ENCODE peak calls at places on chromosome 6, in seven cellular contexts. P is H1, N is HepG2, R is HCT116, B is K562, Q is SK-N-SH, X is GM12878. T is an unnamed sample. For H3K4me1, the result is how much of the 10 kb centered on the place peaks cover.

GRCh38 chr6:143007626-143008025 is 53.1 kb upstream of the AIG1 start:
- DNase-seq in N (no peak), B (no peak), Q (peak), X (no peak), R (no peak), P (no peak), T (no peak)

GRCh38 chr6:109372070-109372585 is 10.1 kb downstream of the CD164 start:
- DNase-seq in N (no peak), P (no peak), R (no peak), B (no peak), Q (no peak), X (no peak), T (no peak)

GRCh38 chr6:15096894-15097837 is 148.7 kb upstream of the JARID2 start:
- DNase-seq in R (no peak), P (no peak), N (no peak), B (peak), Q (no peak), X (no peak), T (no peak)

GRCh38 chr6:132797975-132798819 is at the start of gene SLC18B1:
- DNase-seq in P (peak), N (peak), Q (peak), R (no peak), B (peak), X (no peak), T (no peak)

GRCh38 chr6:44712353-44713147 is 325.0 kb downstream of the CDC5L start:
- DNase-seq in Q (no peak), R (no peak), N (no peak), P (no peak), X (no peak), B (no peak), T (no peak)

GRCh38 chr6:170034294-170034693 is 256.6 kb downstream of the DLL1 start:
- DNase-seq in Q (no peak), B (no peak), N (no peak), R (no peak), X (no peak), P (no peak), T (no peak)

GRCh38 chr6:105608711-105609374 is 206.0 kb upstream of the PREP start:
- DNase-seq in N (peak), R (no peak), X (no peak), B (no peak), P (no peak), Q (no peak), T (no peak)

GRCh38 chr6:130473886-130474285 is 108.1 kb downstream of the TMEM200A start:
- DNase-seq in R (no peak), X (no peak), N (no peak), Q (no peak), P (no peak), B (no peak), T (no peak)

GRCh38 chr6:167210375-167211295 is 52.9 kb upstream of the GPR31 start:
- DNase-seq in X (no peak), R (no peak), Q (peak), N (peak), P (no peak), B (no peak), T (no peak)

GRCh38 chr6:52233975-52234823 is 10.1 kb downstream of the IL17F start:
- DNase-seq in X (no peak), P (peak), B (peak), Q (peak), N (peak), R (peak), T (peak)

GRCh38 chr6:13467216-13467600 is 20.2 kb downstream of the GFOD1 start:
- DNase-seq in N (no peak), P (no peak), Q (no peak), X (no peak), R (no peak), B (no peak), T (no peak)

GRCh38 chr6:16319813-16320532 is 81.6 kb downstream of the GMPR start:
- DNase-seq in N (no peak), R (peak), P (no peak), Q (no peak), B (peak), X (peak), T (no peak)

GRCh38 chr6:52995913-52996685 is 1.0 kb upstream of the GSTA4 start:
- DNase-seq in B (no peak), R (peak), N (peak), X (peak), Q (peak), P (peak), T (peak)

GRCh38 chr6:47846752-47847151 is 64.9 kb downstream of the OPN5 start:
- DNase-seq in R (no peak), X (no peak), B (no peak), Q (no peak), N (no peak), P (no peak), T (no peak)

GRCh38 chr6:92479821-92480220 is 939.5 kb downstream of the EPHA7 start:
- DNase-seq in R (no peak), Q (no peak), B (no peak), X (no peak), P (no peak), N (no peak), T (no peak)

GRCh38 chr6:128803911-128804310 is 79.0 kb upstream of the LAMA2 start:
- DNase-seq in B (no peak), N (no peak), Q (no peak), R (no peak), X (no peak), P (no peak), T (no peak)

GRCh38 chr6:123564363-123564762 is 72.4 kb downstream of the TRDN start:
- DNase-seq in R (no peak), N (no peak), B (no peak), P (no peak), X (no peak), Q (no peak), T (no peak)

GRCh38 chr6:84568971-84569370 is 195.4 kb downstream of the TBX18 start:
- DNase-seq in N (no peak), R (peak), P (no peak), Q (no peak), B (no peak), X (no peak), T (no peak)

GRCh38 chr6:130223508-130223907 is 757 bp upstream of the SAMD3 start:
- DNase-seq in Q (no peak), B (no peak), N (no peak), P (no peak), X (peak), R (no peak), T (no peak)

GRCh38 chr6:153103256-153103655 is 27.8 kb downstream of the RGS17 start:
- DNase-seq in B (no peak), Q (no peak), P (no peak), X (no peak), N (no peak), R (no peak), T (no peak)

GRCh38 chr6:106770663-106771062 is 141.3 kb downstream of the QRSL1 start:
- DNase-seq in Q (no peak), B (no peak), X (no peak), R (no peak), P (no peak), N (no peak), T (no peak)

GRCh38 chr6:7974932-7975763 is 64.6 kb upstream of the TXNDC5 start:
- DNase-seq in N (peak), B (peak), Q (peak), R (peak), X (no peak), P (no peak), T (no peak)

GRCh38 chr6:35487653-35488516 is 9.0 kb downstream of the TEAD3 start:
- DNase-seq in X (no peak), Q (peak), P (peak), B (no peak), N (no peak), R (no peak), T (no peak)

GRCh38 chr6:80535914-80536565 is 429.6 kb downstream of the BCKDHB start:
- DNase-seq in R (no peak), N (no peak), P (no peak), X (no peak), Q (no peak), B (no peak), T (no peak)

GRCh38 chr6:70520575-70520974 is 46.2 kb upstream of the SDHAF4 start:
- DNase-seq in N (peak), Q (peak), X (no peak), B (no peak), P (no peak), R (no peak), T (no peak)

GRCh38 chr6:390914-391558 is 516 bp upstream of the IRF4 start:
- DNase-seq in N (no peak), R (no peak), X (no peak), B (no peak), Q (no peak), P (peak), T (peak)

GRCh38 chr6:16473184-16473907 is 235.0 kb downstream of the GMPR start:
- DNase-seq in N (no peak), B (no peak), X (peak), R (no peak), P (no peak), Q (no peak), T (no peak)

GRCh38 chr6:75751443-75751842 is 2.4 kb downstream of the MYO6 start:
- DNase-seq in R (no peak), P (no peak), N (no peak), B (no peak), X (no peak), Q (no peak), T (no peak)

GRCh38 chr6:72111611-72112010 is 225.3 kb downstream of the RIMS1 start:
- DNase-seq in P (no peak), X (no peak), B (no peak), R (no peak), N (no peak), Q (no peak), T (peak)

GRCh38 chr6:130222775-130223174 is at the start of gene SAMD3:
- DNase-seq in P (no peak), B (no peak), X (no peak), N (no peak), Q (no peak), R (no peak), T (no peak)

GRCh38 chr6:48658910-48659309 is 547.9 kb upstream of the PTCHD4 start:
- DNase-seq in X (no peak), N (no peak), B (no peak), Q (no peak), R (no peak), P (no peak), T (no peak)

GRCh38 chr6:161434331-161434730 is 160.5 kb upstream of the AGPAT4 start:
- DNase-seq in P (no peak), N (no peak), R (no peak), X (no peak), Q (no peak), B (no peak), T (no peak)
- H3K4me3 ChIP-seq in P (no peak), N (no peak), R (no peak), X (no peak), Q (no peak), B (no peak), T (no peak)

DNA sequence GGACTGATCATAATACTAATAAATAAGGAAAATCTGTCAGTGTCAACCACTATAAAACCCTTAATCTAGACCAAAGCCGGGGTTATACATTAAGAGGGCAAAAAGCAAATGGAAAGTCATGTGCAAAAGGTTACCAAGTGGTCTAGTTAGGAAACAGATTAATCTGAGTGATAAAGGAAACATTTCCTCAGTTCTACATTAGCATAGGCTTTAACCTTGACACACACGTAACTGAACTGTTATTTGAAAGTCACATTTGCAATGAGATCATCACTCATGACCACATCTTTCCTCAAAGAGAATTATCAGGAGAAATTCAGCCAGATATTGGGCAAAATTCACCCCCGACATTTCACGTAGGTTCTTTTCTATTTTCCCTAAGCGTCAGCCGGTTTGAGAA is 76.6 kb upstream of the DST start:
- DNase-seq in R (no peak), B (no peak), X (no peak), P (no peak), N (peak), Q (no peak), T (no peak)
- H3K4me1 ChIP-seq in R (half or more), B (under half), X (under half), P (under half), N (under half), Q (under half), T (under half)

GRCh38 chr6:116265081-116265829 is 11.4 kb upstream of the TSPYL4 start:
- DNase-seq in R (no peak), X (no peak), Q (no peak), N (no peak), B (no peak), P (no peak), T (no peak)
- TF ChIP-seq YY1 in R (no peak), X (no peak), Q (no peak), N (no peak), B (no peak), P (no peak), T (no peak)

GRCh38 chr6:113627480-113627879 is 229.7 kb upstream of the MARCKS start:
- DNase-seq in Q (no peak), B (no peak), P (no peak), X (no peak), R (no peak), N (no peak), T (no peak)
- H3K4me3 ChIP-seq in Q (no peak), B (no peak), P (no peak), X (peak), R (no peak), N (no peak), T (no peak)

DNA sequence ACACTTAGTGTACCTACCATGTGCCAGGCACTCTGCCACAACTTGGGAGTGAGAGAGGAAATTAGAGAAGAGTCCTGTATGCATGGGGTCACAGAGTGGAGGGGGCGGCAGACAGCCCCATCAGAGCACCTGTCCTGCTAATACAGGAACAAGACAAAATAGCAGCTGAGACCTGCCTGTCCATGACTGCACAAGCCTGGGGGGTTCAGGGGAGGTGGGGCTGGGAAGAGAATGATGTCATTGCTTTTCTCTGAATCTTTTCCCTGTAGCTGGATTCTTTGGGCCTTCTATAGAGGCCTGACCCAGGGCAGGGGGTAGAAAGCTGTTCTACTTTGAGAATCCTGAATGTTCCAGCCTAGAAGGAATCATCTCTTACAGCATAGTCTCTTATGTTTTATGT is 37.4 kb downstream of the FOXP4 start:
- DNase-seq in N (no peak), B (no peak), X (no peak), P (no peak), Q (no peak), R (no peak), T (no peak)
- H3K4me1 ChIP-seq in N (half or more), B (under half), X (under half), P (under half), Q (under half), R (under half), T (under half)

DNA sequence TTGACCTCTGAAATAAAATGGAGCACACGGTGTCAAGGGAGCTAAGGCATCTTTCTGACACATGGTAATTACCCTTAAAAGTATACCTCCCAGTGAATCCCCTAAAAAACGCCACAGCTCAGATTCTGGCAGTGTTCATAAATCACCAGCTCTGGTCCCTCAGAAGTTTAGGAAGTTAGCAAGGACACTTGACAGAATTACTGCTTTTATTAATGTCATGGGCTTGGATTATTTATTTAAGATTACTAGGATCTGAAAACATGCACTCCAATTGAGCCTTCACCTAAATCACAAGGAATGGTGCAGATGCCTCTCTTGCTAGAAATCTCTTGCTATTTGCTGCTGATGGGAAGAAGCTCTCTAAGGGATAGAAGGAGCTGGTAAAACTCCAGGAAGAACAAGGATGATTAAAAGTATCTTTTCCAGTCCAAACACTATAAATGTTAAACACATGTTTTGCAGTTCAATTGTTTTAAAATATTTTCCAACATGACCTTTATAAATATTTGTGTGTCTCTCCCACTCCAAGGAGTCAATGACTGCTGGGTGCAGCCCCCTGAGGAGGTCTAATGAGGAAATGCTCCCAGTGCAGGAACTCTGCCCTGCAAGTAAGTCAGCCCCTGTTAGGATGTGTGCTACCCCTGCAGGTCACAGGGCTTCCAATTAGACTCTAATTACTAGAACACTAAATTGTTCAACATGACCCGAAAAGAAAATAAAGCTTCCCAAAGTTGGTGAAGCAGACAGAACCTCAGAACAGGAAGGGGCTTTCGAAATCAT is 230.3 kb downstream of the TFAP2A start:
- DNase-seq in P (no peak), Q (no peak), X (no peak), R (no peak), B (no peak), N (no peak), T (no peak)
- TF ChIP-seq YY1 in P (no peak), Q (no peak), X (no peak), R (no peak), B (no peak), N (no peak), T (no peak)

GRCh38 chr6:165662671-165663282 is at the start of gene PDE10A:
- DNase-seq in N (no peak), X (no peak), Q (peak), R (no peak), P (peak), B (no peak), T (no peak)

GRCh38 chr6:165664553-165665383 is 1.7 kb upstream of the PDE10A start:
- DNase-seq in P (no peak), X (no peak), B (no peak), R (no peak), N (no peak), Q (no peak), T (no peak)

GRCh38 chr6:165663736-165664552 is 903 bp upstream of the PDE10A start:
- DNase-seq in Q (no peak), N (no peak), B (no peak), P (peak), R (no peak), X (no peak), T (no peak)

GRCh38 chr6:165663283-165663735 is 268 bp upstream of the PDE10A start:
- DNase-seq in B (no peak), P (peak), N (no peak), R (no peak), X (no peak), Q (peak), T (no peak)

DNA sequence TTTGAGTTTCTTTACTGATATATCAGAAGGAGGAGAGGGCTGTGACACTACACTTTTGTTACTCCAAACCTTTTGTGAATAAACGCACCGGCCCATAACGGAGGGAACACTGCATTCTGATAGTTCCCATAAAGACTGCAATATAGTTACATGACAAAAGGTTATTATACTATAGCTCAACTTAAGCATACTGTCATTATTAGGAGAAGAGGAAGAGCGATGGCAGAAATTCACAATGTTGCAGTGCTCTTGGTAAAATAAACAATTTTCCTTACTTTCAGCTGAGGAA is 2.3 kb upstream of the PDE10A start:
- DNase-seq in X (no peak), B (no peak), R (no peak), N (no peak), P (no peak), Q (no peak), T (no peak)
- H3K4me3 ChIP-seq in X (no peak), B (no peak), R (no peak), N (no peak), P (no peak), Q (no peak), T (no peak)

GRCh38 chr6:159719287-159719686 is 8.0 kb upstream of the WTAP start:
- DNase-seq in X (no peak), Q (no peak), R (no peak), N (no peak), B (no peak), P (no peak), T (no peak)

GRCh38 chr6:159722655-159723054 is 4.7 kb upstream of the WTAP start:
- DNase-seq in Q (no peak), P (no peak), R (no peak), N (no peak), B (no peak), X (no peak), T (no peak)

GRCh38 chr6:159718634-159719033 is 8.7 kb upstream of the WTAP start:
- DNase-seq in N (no peak), R (no peak), Q (no peak), P (no peak), B (no peak), X (no peak), T (no peak)

GRCh38 chr6:159723259-159723658 is 4.0 kb upstream of the WTAP start:
- DNase-seq in X (no peak), N (no peak), P (no peak), B (no peak), R (no peak), Q (no peak), T (no peak)

GRCh38 chr6:159720708-159721107 is 6.6 kb upstream of the WTAP start:
- DNase-seq in Q (peak), N (peak), X (no peak), R (peak), P (no peak), B (peak), T (peak)
- H3K4me1 ChIP-seq in Q (under half), N (under half), X (under half), R (under half), P (under half), B (under half), T (under half)

DNA sequence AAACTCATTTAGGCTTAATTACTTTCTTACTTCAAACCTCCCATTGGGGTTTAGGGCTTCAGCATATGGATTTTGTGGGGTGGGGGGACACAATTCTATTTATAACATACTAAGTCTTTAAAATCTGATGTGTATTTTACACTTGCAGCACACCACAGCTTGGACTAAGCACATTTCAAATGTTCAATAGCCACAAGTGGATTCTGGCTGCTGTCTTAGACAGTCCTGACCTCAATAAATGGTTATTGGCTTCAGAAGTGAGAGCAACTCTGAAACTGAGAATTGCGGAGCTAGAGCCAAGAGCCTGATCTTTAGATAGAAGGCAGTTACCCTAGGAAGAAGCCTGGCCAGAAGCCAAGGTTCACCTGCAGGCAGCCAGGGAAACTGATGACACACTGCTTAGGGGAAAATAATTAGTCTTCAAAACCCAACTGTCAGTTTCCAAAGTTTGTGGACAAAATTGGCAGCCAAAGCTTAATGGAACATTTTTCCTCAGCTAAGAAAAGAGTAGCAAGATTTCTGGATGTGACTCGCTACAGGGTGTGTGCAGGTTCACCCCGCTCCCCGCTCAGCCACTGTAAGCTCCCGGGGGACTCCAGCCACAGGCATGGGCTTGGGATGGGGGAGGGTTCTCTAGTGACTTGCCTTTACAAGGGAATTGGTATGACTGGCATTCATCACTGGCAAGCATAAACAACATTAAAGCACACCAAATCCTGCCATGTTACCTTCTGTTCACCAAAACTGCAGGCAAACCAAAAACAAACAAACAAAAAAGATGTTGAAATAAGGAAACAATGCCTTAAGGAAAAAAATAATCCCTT is 219.8 kb downstream of the TFAP2A start:
- DNase-seq in P (no peak), R (no peak), Q (no peak), N (no peak), B (no peak), X (no peak), T (no peak)
- TF ChIP-seq YY1 in P (no peak), R (no peak), Q (no peak), N (no peak), B (no peak), X (no peak), T (no peak)

T was measured in NT2/D1.